ENCODE peak calls at places on chromosome 14, in four cellular contexts. P is HEK293T, F is A549, L is GM12878. T is an unnamed sample.

GRCh38 chr14:49946320-49947141 is 53.6 kb downstream of the ARF6 start:
- DNase-seq in P (no peak), F (peak), L (no peak), T (peak)

GRCh38 chr14:95260537-95261440 is 58.9 kb downstream of the CLMN start:
- DNase-seq in P (no peak), F (no peak), L (no peak), T (peak)

GRCh38 chr14:58731465-58732330 is 93.9 kb downstream of the DACT1 start:
- DNase-seq in P (no peak), F (peak), L (no peak), T (peak)

GRCh38 chr14:92613008-92613658 is 99.6 kb downstream of the RIN3 start:
- DNase-seq in P (peak), F (no peak), L (no peak), T (no peak)

GRCh38 chr14:55840821-55841220 is 260.8 kb downstream of the KTN1 start:
- DNase-seq in P (no peak), F (no peak), L (no peak), T (no peak)

GRCh38 chr14:71022015-71022919 is 115.0 kb downstream of the PCNX1 start:
- DNase-seq in P (no peak), F (no peak), L (no peak), T (no peak)

GRCh38 chr14:81169711-81170103 is 51.1 kb downstream of the GTF2A1 start:
- DNase-seq in P (no peak), F (no peak), L (no peak), T (peak)

GRCh38 chr14:98623806-98624430 is 648.1 kb downstream of the BCL11B start:
- DNase-seq in P (no peak), F (no peak), L (no peak), T (no peak)

GRCh38 chr14:82180057-82180620 is 646.5 kb upstream of the SEL1L start:
- DNase-seq in P (no peak), F (no peak), L (no peak), T (no peak)

GRCh38 chr14:43135877-43136411 is 1371.1 kb downstream of the FSCB start:
- DNase-seq in P (no peak), F (no peak), L (no peak), T (no peak)

GRCh38 chr14:65993103-65993502 is 493.1 kb upstream of the CCDC196 start:
- DNase-seq in P (no peak), F (no peak), L (no peak), T (no peak)

GRCh38 chr14:69766984-69767368 is at the start of gene SRSF5:
- DNase-seq in P (peak), F (peak), L (peak), T (peak)

GRCh38 chr14:75229923-75230792 is 48.5 kb upstream of the FOS start:
- DNase-seq in P (peak), F (peak), L (peak), T (peak)

GRCh38 chr14:61326847-61327246 is 5.5 kb downstream of the PRKCH start:
- DNase-seq in P (no peak), F (no peak), L (no peak), T (no peak)

GRCh38 chr14:83556746-83557460 is 1973.0 kb upstream of the FLRT2 start:
- DNase-seq in P (no peak), F (no peak), L (no peak), T (peak)

GRCh38 chr14:78863143-78863542 is 693.0 kb downstream of the NRXN3 start:
- DNase-seq in P (peak), F (no peak), L (no peak), T (peak)

GRCh38 chr14:31582286-31582691 is 21.1 kb downstream of the NUBPL start:
- DNase-seq in P (no peak), F (no peak), L (no peak), T (peak)

GRCh38 chr14:69571879-69572633 is 2.6 kb downstream of the CCDC177 start:
- DNase-seq in P (peak), F (no peak), L (no peak), T (peak)

GRCh38 chr14:23416801-23417200 is 8.7 kb upstream of the MYH6 start:
- DNase-seq in P (no peak), F (no peak), L (no peak), T (no peak)

GRCh38 chr14:23829736-23830474 is 123.7 kb upstream of the DHRS4 start:
- DNase-seq in P (peak), F (peak), L (no peak), T (peak)

GRCh38 chr14:53932966-53933365 is 23.7 kb downstream of the BMP4 start:
- DNase-seq in P (no peak), F (no peak), L (no peak), T (no peak)

GRCh38 chr14:36863271-36863670 is 201.6 kb downstream of the PAX9 start:
- DNase-seq in P (no peak), F (no peak), L (no peak), T (no peak)

GRCh38 chr14:92880351-92880750 is 42.6 kb upstream of the CHGA start:
- DNase-seq in P (no peak), F (no peak), L (no peak), T (no peak)

GRCh38 chr14:25753130-25753529 is 703.2 kb upstream of the STXBP6 start:
- DNase-seq in P (no peak), F (no peak), L (no peak), T (no peak)

GRCh38 chr14:87944987-87945604 is 47.9 kb downstream of the GALC start:
- DNase-seq in P (peak), F (no peak), L (no peak), T (peak)

GRCh38 chr14:63770187-63770807 is 42.4 kb upstream of the SGPP1 start:
- DNase-seq in P (peak), F (no peak), L (no peak), T (peak)

GRCh38 chr14:35234007-35234406 is 58.2 kb upstream of the PSMA6 start:
- DNase-seq in P (no peak), F (no peak), L (no peak), T (peak)

GRCh38 chr14:105999361-106000028 is 473.1 kb downstream of the TMEM121 start:
- DNase-seq in P (peak), F (no peak), L (no peak), T (no peak)

GRCh38 chr14:50038398-50039119 is 77.8 kb downstream of the VCPKMT start:
- DNase-seq in P (no peak), F (peak), L (peak), T (peak)

GRCh38 chr14:91424813-91425719 is 7.4 kb upstream of the CCDC88C start:
- DNase-seq in P (no peak), F (no peak), L (no peak), T (no peak)

GRCh38 chr14:36617824-36618223 is 35.4 kb upstream of the NKX2-8 start:
- DNase-seq in P (no peak), F (no peak), L (no peak), T (no peak)

GRCh38 chr14:37584211-37585100 is 10.6 kb downstream of the FOXA1 start:
- DNase-seq in P (no peak), F (no peak), L (no peak), T (no peak)

GRCh38 chr14:96748371-96748770 is 48.8 kb upstream of the VRK1 start:
- DNase-seq in P (no peak), F (no peak), L (no peak), T (no peak)

GRCh38 chr14:75249251-75249957 is 29.2 kb upstream of the FOS start:
- DNase-seq in P (no peak), F (no peak), L (peak), T (no peak)

DNA sequence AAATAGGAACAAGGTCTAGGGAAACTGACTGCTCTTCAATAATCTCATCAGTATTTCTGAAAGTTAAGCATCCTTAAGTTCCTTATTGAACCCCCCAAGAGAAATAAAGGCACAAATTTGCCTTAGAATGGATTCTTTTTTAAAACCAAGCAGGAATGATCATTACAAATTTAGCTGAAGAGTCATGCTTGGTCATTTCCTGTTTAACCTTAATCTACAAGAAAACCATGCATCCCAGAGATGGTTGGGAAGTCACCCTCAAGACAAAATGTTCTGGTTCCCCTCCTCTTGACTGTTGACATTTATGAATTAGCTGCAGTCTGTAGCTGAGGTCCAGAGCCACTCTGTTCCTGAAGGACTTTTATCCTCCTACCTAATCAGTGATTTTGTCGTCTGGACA is 291.8 kb upstream of the G2E3 start:
- DNase-seq in P (no peak), F (no peak), L (no peak), T (peak)
- TF ChIP-seq BHLHE40 in P (no peak), F (no peak), L (no peak), T (no peak)

DNA sequence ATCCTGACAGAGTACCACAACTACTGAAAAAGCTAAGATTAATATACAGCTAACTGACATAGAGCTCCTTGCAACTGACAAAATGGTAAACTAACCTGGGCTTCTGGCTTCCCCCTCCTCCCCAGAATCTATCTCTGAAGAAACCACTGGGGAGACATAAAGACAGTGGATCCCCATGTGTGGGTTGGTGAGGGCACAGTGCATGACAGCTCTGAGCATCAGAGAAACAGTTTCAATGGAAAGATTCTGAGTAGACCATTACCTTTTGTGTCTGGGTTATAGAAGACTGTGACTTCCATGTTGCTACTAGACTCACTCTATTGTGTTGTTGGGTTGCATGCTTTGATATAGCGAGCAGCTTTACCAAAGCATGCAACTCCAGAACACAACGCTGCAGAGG is 247.4 kb downstream of the EFCAB11 start:
- DNase-seq in P (no peak), F (no peak), L (no peak), T (no peak)
- TF ChIP-seq BHLHE40 in P (no peak), F (no peak), L (no peak), T (no peak)

GRCh38 chr14:34051966-34052657 is 101.2 kb upstream of the EGLN3 start:
- DNase-seq in P (no peak), F (peak), L (peak), T (no peak)
- TF ChIP-seq BHLHE40 in P (no peak), F (no peak), L (no peak), T (no peak)

DNA sequence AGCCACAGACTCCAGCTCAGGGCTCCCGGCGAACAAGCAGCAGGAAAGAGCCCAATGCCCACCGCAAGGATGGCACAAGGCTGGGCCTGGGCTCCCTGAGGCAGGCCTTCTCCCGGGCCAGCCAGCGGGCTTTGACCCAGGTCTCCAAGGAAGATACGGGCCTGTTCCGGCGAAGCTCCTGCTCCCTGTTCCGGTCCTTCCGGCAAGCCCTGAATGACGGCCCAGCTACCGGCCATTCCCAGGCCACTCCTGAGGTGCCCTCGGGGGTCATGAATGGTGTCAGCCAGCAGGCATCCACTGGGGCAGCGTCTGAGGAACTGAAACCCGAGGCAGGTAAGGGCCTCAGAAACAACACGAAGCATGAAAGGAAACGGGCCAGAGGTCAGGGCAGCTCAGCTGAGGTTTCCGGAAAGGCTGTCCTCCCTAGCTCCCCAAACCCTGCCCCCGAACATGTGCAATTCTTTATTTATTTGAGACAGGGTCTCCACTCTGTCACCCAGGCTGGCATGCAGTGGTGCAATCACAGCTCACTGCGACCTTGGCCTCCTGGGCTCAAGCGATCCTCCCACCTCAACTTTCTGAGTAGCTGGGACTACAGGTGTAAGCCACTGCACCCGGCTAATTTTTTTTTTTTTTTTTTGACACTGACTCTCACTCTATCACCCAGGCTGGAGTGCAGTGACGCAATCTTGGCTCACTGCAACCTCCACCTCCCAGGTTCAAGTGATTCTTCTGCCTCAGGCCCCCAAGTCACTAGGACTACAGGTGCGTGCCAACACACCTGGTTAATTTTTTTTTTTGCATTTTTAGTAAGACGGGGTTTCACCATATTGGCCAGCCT is 6.0 kb downstream of the EXOC3L4 start:
- DNase-seq in P (no peak), F (no peak), L (no peak), T (no peak)
- TF ChIP-seq BHLHE40 in P (no peak), F (no peak), L (no peak), T (no peak)

GRCh38 chr14:103746706-103747105 is 31.1 kb downstream of the ZFYVE21 start:
- DNase-seq in P (no peak), F (no peak), L (no peak), T (peak)
- TF ChIP-seq BHLHE40 in P (no peak), F (no peak), L (no peak), T (no peak)

GRCh38 chr14:101442451-101442850 is 118.8 kb upstream of the DIO3 start:
- DNase-seq in P (no peak), F (no peak), L (no peak), T (no peak)

GRCh38 chr14:101441710-101442109 is 119.6 kb upstream of the DIO3 start:
- DNase-seq in P (no peak), F (no peak), L (no peak), T (no peak)

GRCh38 chr14:101446387-101446969 is 114.8 kb upstream of the DIO3 start:
- DNase-seq in P (no peak), F (no peak), L (no peak), T (no peak)

GRCh38 chr14:101445278-101445677 is 116.0 kb upstream of the DIO3 start:
- DNase-seq in P (no peak), F (no peak), L (no peak), T (no peak)

DNA sequence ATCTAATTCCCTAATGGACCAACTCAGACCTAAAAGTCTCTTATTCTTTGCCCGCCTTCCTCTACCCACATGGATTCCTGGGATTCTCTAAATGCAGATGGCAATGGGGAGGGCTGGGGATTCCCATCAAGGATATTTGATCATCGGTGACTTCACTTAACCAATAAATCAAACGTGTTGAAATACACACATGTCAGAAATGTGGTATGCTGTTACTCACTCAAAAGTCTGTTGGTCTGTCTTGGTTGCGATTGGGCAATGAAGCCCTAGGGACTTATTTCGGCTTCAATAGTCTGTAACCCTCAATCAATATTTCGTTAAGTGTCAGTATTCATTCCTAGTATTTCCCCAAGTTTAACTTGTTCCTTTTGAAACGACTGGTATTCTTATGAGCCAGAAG is 117.2 kb upstream of the DIO3 start:
- DNase-seq in P (no peak), F (peak), L (no peak), T (peak)
- TF ChIP-seq BHLHE40 in P (no peak), F (no peak), L (no peak), T (no peak)